ENCODE peak calls at places on chromosome 1, in four cellular contexts. F is sigmoid colon, X is nephron progenitor cell, D is H9. R is an unnamed sample.

GRCh38 chr1:19688041-19688842 is 23.6 kb downstream of the HTR6 start:
- DNase-seq in F (no peak), X (no peak), D (no peak), R (no peak)

GRCh38 chr1:231642600-231643332 is 16.2 kb downstream of the DISC1 start:
- DNase-seq in F (no peak), X (no peak), D (no peak), R (no peak)

GRCh38 chr1:211415700-211416099 is 76.3 kb downstream of the RD3 start:
- DNase-seq in F (no peak), X (no peak), D (no peak), R (no peak)

GRCh38 chr1:114540202-114540601 is 29.2 kb upstream of the TRIM33 start:
- DNase-seq in F (no peak), X (no peak), D (no peak), R (no peak)

GRCh38 chr1:21647431-21648373 is 21.5 kb downstream of the RAP1GAP start:
- DNase-seq in F (no peak), X (peak; percentile 94), D (peak; percentile 93), R (peak; percentile 79)

GRCh38 chr1:156052862-156053769 is 482 bp downstream of the UBQLN4 start:
- DNase-seq in F (peak; percentile 78), X (peak; percentile 86), D (peak; percentile 86), R (peak; percentile 72)

GRCh38 chr1:210185063-210185462 is 47.5 kb upstream of the SERTAD4 start:
- DNase-seq in F (no peak), X (no peak), D (no peak), R (no peak)

GRCh38 chr1:56416385-56416972 is 162.9 kb downstream of the PLPP3 start:
- DNase-seq in F (no peak), X (no peak), D (no peak), R (no peak)

GRCh38 chr1:151311589-151312331 is 15.5 kb downstream of the PI4KB start:
- DNase-seq in F (peak; percentile 94), X (no peak), D (no peak), R (no peak)

GRCh38 chr1:20439282-20439681 is 46.7 kb downstream of the CAMK2N1 start:
- DNase-seq in F (no peak), X (peak; percentile 28), D (peak; percentile 43), R (no peak)

GRCh38 chr1:203673550-203674411 is 47.1 kb downstream of the ATP2B4 start:
- DNase-seq in F (peak; percentile 82), X (no peak), D (peak; percentile 34), R (peak; percentile 26)

GRCh38 chr1:36835017-36835695 is 199.2 kb downstream of the GRIK3 start:
- DNase-seq in F (no peak), X (no peak), D (no peak), R (no peak)
- TF ChIP-seq CTCF in F (no peak), X (no peak), D (no peak), R (no peak)

DNA sequence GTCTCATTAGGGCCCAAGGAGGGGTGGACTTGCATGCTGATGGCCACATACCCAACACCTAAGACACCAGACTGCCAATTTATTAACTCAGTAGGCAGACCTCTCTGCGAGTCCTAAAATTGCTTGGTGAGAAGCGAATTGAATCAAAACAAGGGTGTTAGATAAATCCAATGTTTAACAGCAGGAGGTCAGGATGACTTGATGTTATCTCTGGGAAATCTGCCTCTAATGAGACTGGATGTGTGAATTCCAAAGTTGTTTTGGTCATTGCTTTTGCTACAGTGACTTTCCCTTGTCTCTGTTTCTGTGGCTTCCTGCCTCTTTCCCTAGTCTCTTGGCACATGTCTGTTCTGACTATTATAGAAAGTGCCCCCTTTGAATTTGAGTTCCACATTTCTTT is 20.8 kb downstream of the MTR start:
- DNase-seq in F (no peak), X (no peak), D (no peak), R (no peak)
- TF ChIP-seq CTCF in F (no peak), X (no peak), D (no peak), R (no peak)

GRCh38 chr1:208931936-208932335 is 651.6 kb upstream of the CAMK1G start:
- DNase-seq in F (no peak), X (no peak), D (no peak), R (no peak)

GRCh38 chr1:208928335-208928734 is 655.2 kb upstream of the CAMK1G start:
- DNase-seq in F (no peak), X (no peak), D (no peak), R (no peak)

GRCh38 chr1:208933984-208934525 is 649.5 kb upstream of the CAMK1G start:
- DNase-seq in F (no peak), X (no peak), D (no peak), R (no peak)

GRCh38 chr1:208924958-208925357 is 658.6 kb upstream of the CAMK1G start:
- DNase-seq in F (no peak), X (no peak), D (no peak), R (no peak)

GRCh38 chr1:208929575-208929974 is 653.9 kb upstream of the CAMK1G start:
- DNase-seq in F (no peak), X (no peak), D (no peak), R (no peak)
- TF ChIP-seq CTCF in F (no peak), X (no peak), D (no peak), R (no peak)

GRCh38 chr1:117565745-117566455 is 39.9 kb upstream of the TENT5C start:
- DNase-seq in F (no peak), X (no peak), D (no peak), R (no peak)

GRCh38 chr1:117564227-117565082 is 41.4 kb upstream of the TENT5C start:
- DNase-seq in F (no peak), X (no peak), D (no peak), R (no peak)

GRCh38 chr1:117563492-117563875 is 42.4 kb upstream of the TENT5C start:
- DNase-seq in F (no peak), X (no peak), D (no peak), R (no peak)

GRCh38 chr1:117566556-117566955 is 39.3 kb upstream of the TENT5C start:
- DNase-seq in F (no peak), X (no peak), D (no peak), R (no peak)

DNA sequence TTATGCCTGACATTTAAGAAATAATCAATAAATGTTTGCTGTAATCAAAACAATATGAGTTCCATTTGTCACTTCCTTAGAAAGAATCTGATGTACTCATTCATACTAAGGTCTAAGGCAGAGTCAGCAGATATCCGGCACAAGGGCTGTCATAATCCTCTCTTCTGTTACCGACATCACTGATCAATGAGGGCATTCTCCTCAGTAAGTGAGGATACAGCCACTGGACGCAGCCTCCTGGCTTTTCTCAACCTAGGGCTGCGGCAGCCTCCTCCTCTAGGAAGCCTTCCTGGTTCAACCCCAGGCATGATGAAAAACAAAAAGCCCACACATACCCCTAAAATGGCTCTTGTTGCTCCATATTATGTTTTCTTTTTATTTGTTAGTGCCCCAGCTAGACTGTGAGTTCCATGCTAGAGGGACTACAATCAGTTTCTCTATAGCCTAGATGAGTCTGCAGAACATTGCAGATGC is 40.7 kb upstream of the TENT5C start:
- DNase-seq in F (no peak), X (no peak), D (no peak), R (no peak)
- TF ChIP-seq CTCF in F (no peak), X (no peak), D (no peak), R (no peak)